ENCODE peak calls at places on chromosome 9, in five cellular contexts. One of them, this sample, is unnamed.

GRCh38 chr9:137280478-137281344 is 3.2 kb downstream of the TOR4A start:
- DNase-seq in bronchial epithelial cell: no peak
- DNase-seq in mammary epithelial cell: no peak
- DNase-seq in astrocyte of the cerebellum: no peak
- DNase-seq in tibial nerve: no peak
- DNase-seq in this sample: no peak

GRCh38 chr9:126773004-126773607 is 31.7 kb upstream of the ZBTB43 start:
- DNase-seq in astrocyte of the cerebellum: no peak
- DNase-seq in bronchial epithelial cell: no peak
- DNase-seq in tibial nerve: no peak
- DNase-seq in mammary epithelial cell: no peak
- DNase-seq in this sample: peak

GRCh38 chr9:86322973-86323644 is 31.1 kb downstream of the TUT7 start:
- DNase-seq in astrocyte of the cerebellum: no peak
- DNase-seq in bronchial epithelial cell: peak
- DNase-seq in tibial nerve: no peak
- DNase-seq in mammary epithelial cell: no peak
- DNase-seq in this sample: no peak

GRCh38 chr9:72772641-72773040 is 180.2 kb downstream of the ALDH1A1 start:
- DNase-seq in bronchial epithelial cell: no peak
- DNase-seq in mammary epithelial cell: no peak
- DNase-seq in astrocyte of the cerebellum: no peak
- DNase-seq in tibial nerve: no peak
- DNase-seq in this sample: no peak

GRCh38 chr9:6757988-6758417 is 230 bp downstream of the KDM4C start:
- DNase-seq in mammary epithelial cell: no peak
- DNase-seq in astrocyte of the cerebellum: no peak
- DNase-seq in tibial nerve: peak
- DNase-seq in bronchial epithelial cell: no peak
- DNase-seq in this sample: no peak

GRCh38 chr9:113986931-113987330 is 91.2 kb downstream of the AMBP start:
- DNase-seq in mammary epithelial cell: no peak
- DNase-seq in bronchial epithelial cell: no peak
- DNase-seq in astrocyte of the cerebellum: no peak
- DNase-seq in tibial nerve: no peak
- DNase-seq in this sample: no peak

GRCh38 chr9:5892456-5893133 is 1.9 kb downstream of the MLANA start:
- DNase-seq in tibial nerve: no peak
- DNase-seq in bronchial epithelial cell: peak
- DNase-seq in astrocyte of the cerebellum: no peak
- DNase-seq in mammary epithelial cell: no peak
- DNase-seq in this sample: no peak

GRCh38 chr9:88998506-88998905 is 7.2 kb downstream of the S1PR3 start:
- DNase-seq in bronchial epithelial cell: no peak
- DNase-seq in astrocyte of the cerebellum: no peak
- DNase-seq in mammary epithelial cell: no peak
- DNase-seq in tibial nerve: no peak
- DNase-seq in this sample: no peak

GRCh38 chr9:2465516-2465915 is 156.1 kb upstream of the VLDLR start:
- DNase-seq in tibial nerve: no peak
- DNase-seq in bronchial epithelial cell: no peak
- DNase-seq in astrocyte of the cerebellum: no peak
- DNase-seq in mammary epithelial cell: no peak
- DNase-seq in this sample: no peak

GRCh38 chr9:135864447-135865049 is 42.8 kb downstream of the CAMSAP1 start:
- DNase-seq in mammary epithelial cell: no peak
- DNase-seq in tibial nerve: peak
- DNase-seq in bronchial epithelial cell: peak
- DNase-seq in astrocyte of the cerebellum: no peak
- DNase-seq in this sample: peak

GRCh38 chr9:125409637-125410521 is 148.3 kb downstream of the GAPVD1 start:
- DNase-seq in bronchial epithelial cell: peak
- DNase-seq in tibial nerve: peak
- DNase-seq in astrocyte of the cerebellum: no peak
- DNase-seq in mammary epithelial cell: no peak
- DNase-seq in this sample: peak

GRCh38 chr9:129910628-129911567 is 75.6 kb downstream of the USP20 start:
- DNase-seq in bronchial epithelial cell: peak
- DNase-seq in tibial nerve: peak
- DNase-seq in mammary epithelial cell: peak
- DNase-seq in astrocyte of the cerebellum: peak
- DNase-seq in this sample: no peak

GRCh38 chr9:2810424-2811075 is 33.3 kb downstream of the PUM3 start:
- DNase-seq in bronchial epithelial cell: no peak
- DNase-seq in mammary epithelial cell: no peak
- DNase-seq in tibial nerve: no peak
- DNase-seq in astrocyte of the cerebellum: no peak
- DNase-seq in this sample: no peak

This sample was measured in DND-41.